ENCODE peak calls at places on chromosomes 11 and 22, in four cellular contexts. A is activated CD4-positive, alpha-beta T cell treated with anti-CD3 and anti-CD28 coated beads, Interleukin-2, amount 50 U/mL, for 4 hours; X is HFF-Myc; E is iris pigment epithelial cell. J is an unnamed sample.

GRCh38 chr11:130847517-130847916 is 68.8 kb downstream of the SNX19 start:
- DNase-seq in X (no peak), E (peak), A (no peak), J (peak)

GRCh38 chr11:10294289-10294953 is 402 bp upstream of the SBF2 start:
- DNase-seq in E (peak), A (no peak), X (no peak), J (peak)

GRCh38 chr11:79269923-79270322 is 170.9 kb downstream of the TENM4 start:
- DNase-seq in X (no peak), A (no peak), E (no peak), J (no peak)

GRCh38 chr22:19886605-19887250 is 32.1 kb upstream of the GNB1L start:
- DNase-seq in E (peak), X (peak), A (peak), J (no peak)

GRCh38 chr11:12019337-12019736 is 10.9 kb upstream of the DKK3 start:
- DNase-seq in E (peak), X (no peak), A (no peak), J (no peak)

GRCh38 chr11:43316451-43316850 is 4.7 kb downstream of the API5 start:
- DNase-seq in X (no peak), A (no peak), E (peak), J (no peak)

GRCh38 chr11:31974737-31975136 is 116.1 kb upstream of the RCN1 start:
- DNase-seq in E (peak), A (no peak), X (no peak), J (peak)

GRCh38 chr11:5737672-5738071 is 1.4 kb downstream of the OR56B1 start:
- DNase-seq in E (peak), A (no peak), X (no peak), J (no peak)

GRCh38 chr11:109696191-109696897 is 274.4 kb downstream of the C11orf87 start:
- DNase-seq in A (no peak), E (peak), X (no peak), J (no peak)

GRCh38 chr11:34263462-34264186 is 94.2 kb downstream of the ABTB2 start:
- DNase-seq in E (peak), X (peak), A (no peak), J (no peak)

GRCh38 chr22:20118572-20119020 is 1.6 kb upstream of the TRMT2A start:
- DNase-seq in X (no peak), E (no peak), A (no peak), J (no peak)

GRCh38 chr22:46508391-46508999 is 28.9 kb downstream of the CELSR1 start:
- DNase-seq in X (no peak), A (no peak), E (no peak), J (no peak)

GRCh38 chr11:45209904-45210699 is 63.7 kb downstream of the PRDM11 start:
- DNase-seq in X (no peak), A (no peak), E (peak), J (no peak)

GRCh38 chr11:111435046-111435698 is 56.1 kb upstream of the POU2AF1 start:
- DNase-seq in E (no peak), A (no peak), X (no peak), J (no peak)

GRCh38 chr11:86067230-86068137 is 1.4 kb downstream of the PICALM start:
- DNase-seq in E (no peak), X (no peak), A (no peak), J (no peak)

GRCh38 chr11:70471254-70471653 is 72.9 kb downstream of the CTTN start:
- DNase-seq in X (no peak), E (peak), A (no peak), J (no peak)

GRCh38 chr11:92253945-92254344 is 29.3 kb downstream of the FAT3 start:
- DNase-seq in E (no peak), A (no peak), X (no peak), J (no peak)

GRCh38 chr11:97764605-97765004 is 1256.1 kb upstream of the CNTN5 start:
- DNase-seq in A (no peak), X (no peak), E (no peak), J (no peak)

GRCh38 chr11:72522186-72522585 is 87.9 kb upstream of the CLPB start:
- DNase-seq in E (no peak), X (no peak), A (no peak), J (no peak)

GRCh38 chr22:20204281-20204680 is 53.4 kb upstream of the CCDC188 start:
- DNase-seq in A (no peak), E (no peak), X (no peak), J (no peak)

GRCh38 chr11:58998480-58999290 is 59.4 kb downstream of the GLYATL1 start:
- DNase-seq in X (no peak), E (no peak), A (no peak), J (no peak)

GRCh38 chr22:49282596-49282995 is 545.1 kb downstream of the BRD1 start:
- DNase-seq in A (no peak), X (no peak), E (no peak), J (no peak)

GRCh38 chr11:12528487-12528886 is 145.7 kb upstream of the TEAD1 start:
- DNase-seq in E (no peak), A (no peak), X (no peak), J (no peak)

GRCh38 chr11:43419460-43419859 is 60.7 kb downstream of the TTC17 start:
- DNase-seq in X (peak), E (peak), A (no peak), J (peak)

GRCh38 chr22:26589845-26590524 is at the start of gene TPST2:
- DNase-seq in A (peak), E (peak), X (no peak), J (peak)

GRCh38 chr11:111829185-111829968 is 42.0 kb downstream of the ALG9 start:
- DNase-seq in E (no peak), X (no peak), A (no peak), J (no peak)